ENCODE peak calls at places on chromosomes 1 and 21, in five cellular contexts. Y is brain microvascular endothelial cell, G is lower leg skin, M is stomach, E is neural progenitor cell. N is an unnamed sample.

GRCh38 chr1:205930698-205931330 is 12.4 kb downstream of the SLC26A9 start:
- DNase-seq in Y (no peak), G (no peak), M (no peak), E (no peak), N (no peak)

GRCh38 chr1:30618335-30618747 is 105.0 kb downstream of the MATN1 start:
- DNase-seq in Y (no peak), G (no peak), M (no peak), E (no peak), N (no peak)

GRCh38 chr1:147579532-147580199 is 38.4 kb downstream of the BCL9 start:
- DNase-seq in Y (no peak), G (no peak), M (peak), E (no peak), N (no peak)

GRCh38 chr1:171127481-171127880 is 36.8 kb downstream of the FMO3 start:
- DNase-seq in Y (peak), G (no peak), M (no peak), E (no peak), N (no peak)

GRCh38 chr1:245098924-245099323 is 55.9 kb upstream of the KIF26B start:
- DNase-seq in Y (no peak), G (no peak), M (no peak), E (no peak), N (no peak)

GRCh38 chr1:172041689-172042088 is 200.4 kb downstream of the DNM3 start:
- DNase-seq in Y (no peak), G (no peak), M (no peak), E (no peak), N (no peak)

GRCh38 chr1:93662481-93663190 is 19.0 kb downstream of the BCAR3 start:
- DNase-seq in Y (peak), G (no peak), M (no peak), E (no peak), N (no peak)

GRCh38 chr21:43345746-43346409 is 81.1 kb downstream of the SIK1 start:
- DNase-seq in Y (peak), G (no peak), M (no peak), E (no peak), N (peak)

GRCh38 chr1:46673749-46674182 is 2.1 kb downstream of the TEX38 start:
- DNase-seq in Y (peak), G (no peak), M (no peak), E (no peak), N (peak)

GRCh38 chr1:244052011-244052727 is 1.1 kb downstream of the ZBTB18 start:
- DNase-seq in Y (no peak), G (no peak), M (no peak), E (peak), N (no peak)

GRCh38 chr21:39489380-39489924 is 37.7 kb downstream of the SH3BGR start:
- DNase-seq in Y (no peak), G (no peak), M (no peak), E (no peak), N (no peak)

GRCh38 chr1:30864681-30865080 is 43.9 kb downstream of the SDC3 start:
- DNase-seq in Y (no peak), G (no peak), M (no peak), E (no peak), N (no peak)

GRCh38 chr1:172390620-172391491 is 29.6 kb upstream of the C1orf105 start:
- DNase-seq in Y (peak), G (no peak), M (no peak), E (peak), N (peak)

GRCh38 chr1:99004270-99005141 is at the start of gene PLPPR5:
- DNase-seq in Y (peak), G (no peak), M (no peak), E (peak), N (no peak)

GRCh38 chr1:56194911-56195310 is 384.5 kb downstream of the PLPP3 start:
- DNase-seq in Y (no peak), G (no peak), M (no peak), E (no peak), N (no peak)

GRCh38 chr1:31661856-31662255 is 17.2 kb upstream of the PEF1 start:
- DNase-seq in Y (no peak), G (no peak), M (no peak), E (no peak), N (no peak)

GRCh38 chr1:200708769-200709168 is 29.9 kb upstream of the CAMSAP2 start:
- DNase-seq in Y (peak), G (no peak), M (no peak), E (no peak), N (no peak)

GRCh38 chr1:185193756-185194155 is 36.8 kb downstream of the SWT1 start:
- DNase-seq in Y (no peak), G (no peak), M (no peak), E (no peak), N (no peak)

GRCh38 chr1:150159550-150159949 is 9.8 kb downstream of the PLEKHO1 start:
- DNase-seq in Y (no peak), G (no peak), M (no peak), E (no peak), N (peak)

GRCh38 chr1:206754011-206754410 is 16.6 kb upstream of the IL19 start:
- DNase-seq in Y (no peak), G (no peak), M (no peak), E (no peak), N (no peak)

GRCh38 chr1:174812026-174812425 is 187.7 kb upstream of the CACYBP start:
- DNase-seq in Y (no peak), G (no peak), M (no peak), E (no peak), N (no peak)

GRCh38 chr1:162626733-162627132 is 5.5 kb upstream of the DDR2 start:
- DNase-seq in Y (no peak), G (no peak), M (no peak), E (no peak), N (no peak)

GRCh38 chr1:45864765-45865164 is 61.4 kb downstream of the MAST2 start:
- DNase-seq in Y (no peak), G (no peak), M (no peak), E (no peak), N (no peak)

GRCh38 chr1:107821340-107821739 is 143.6 kb downstream of the VAV3 start:
- DNase-seq in Y (peak), G (no peak), M (no peak), E (no peak), N (no peak)

GRCh38 chr1:180365039-180365438 is 135.0 kb downstream of the LHX4 start:
- DNase-seq in Y (no peak), G (no peak), M (no peak), E (peak), N (no peak)

GRCh38 chr1:15007842-15008241 is 145.7 kb upstream of the TMEM51 start:
- DNase-seq in Y (no peak), G (no peak), M (no peak), E (no peak), N (peak)

GRCh38 chr1:51740652-51741051 is 123.8 kb downstream of the OSBPL9 start:
- DNase-seq in Y (no peak), G (no peak), M (no peak), E (no peak), N (no peak)

DNA sequence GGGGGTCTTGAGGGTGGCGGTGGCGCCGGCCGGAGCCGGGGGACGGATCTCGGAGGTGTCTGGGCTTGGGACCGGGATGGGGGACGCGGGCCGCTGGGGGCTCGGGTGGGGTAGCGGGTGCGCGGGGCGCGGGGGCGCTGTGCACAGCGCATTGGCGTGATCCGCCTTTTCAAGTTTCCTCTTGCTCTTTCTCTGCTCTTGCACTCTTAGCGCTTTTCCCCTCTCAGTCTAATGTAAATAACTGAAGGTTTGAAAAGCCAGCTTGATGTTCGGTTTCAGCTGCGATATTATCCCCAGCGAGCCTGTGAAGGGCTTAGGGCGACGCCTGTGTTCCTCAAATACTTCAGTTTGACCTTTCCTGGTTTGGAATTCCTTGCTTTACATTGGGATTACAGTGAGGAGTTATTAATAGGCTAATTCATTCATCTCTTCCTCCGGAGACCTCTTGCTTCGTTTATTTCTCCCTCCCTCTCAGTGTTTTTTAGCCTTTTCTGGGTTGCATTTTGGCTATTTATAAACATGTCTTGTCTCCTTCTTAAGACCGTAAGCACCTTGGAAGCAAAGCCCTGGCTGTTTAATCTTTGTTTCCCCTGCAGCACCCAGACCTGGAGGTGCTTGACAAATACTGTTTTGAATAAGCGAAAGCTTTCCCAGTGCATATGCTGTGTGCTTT is 673 bp downstream of the RAB4A start:
- DNase-seq in Y (no peak), G (no peak), M (peak), E (peak), N (no peak)
- TF ChIP-seq CTCF in Y (peak), G (no peak), M (no peak), E (peak), N (no peak)

GRCh38 chr1:91952187-91952586 is 3.0 kb downstream of the BRDT start:
- DNase-seq in Y (no peak), G (no peak), M (no peak), E (peak), N (no peak)
- TF ChIP-seq CTCF in Y (no peak), G (no peak), M (no peak), E (peak), N (no peak)

DNA sequence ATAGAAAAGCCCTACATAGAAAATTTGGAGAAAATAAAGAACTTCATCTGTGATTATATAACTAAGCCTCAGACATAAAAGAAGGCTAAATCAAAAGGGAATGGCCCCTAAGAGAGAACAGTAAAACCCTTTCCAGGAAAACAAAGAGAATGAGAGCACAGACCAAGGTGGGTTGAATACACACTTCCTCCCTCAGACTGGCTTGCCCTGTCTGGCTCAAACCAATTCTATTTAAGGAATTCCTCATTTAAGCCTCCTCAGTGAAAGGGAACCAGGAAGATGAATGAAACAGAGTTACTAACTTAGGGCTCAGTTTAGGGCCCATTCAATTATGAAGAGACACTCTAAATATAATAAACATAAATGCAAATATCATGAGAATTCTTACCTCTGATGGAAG is 10.6 kb upstream of the SYT14 start:
- DNase-seq in Y (no peak), G (no peak), M (no peak), E (peak), N (no peak)
- TF ChIP-seq CTCF in Y (no peak), G (no peak), M (no peak), E (no peak), N (no peak)

GRCh38 chr1:20701847-20702246 is 16.0 kb downstream of the KIF17 start:
- DNase-seq in Y (no peak), G (no peak), M (no peak), E (no peak), N (no peak)

GRCh38 chr1:20701446-20701845 is 16.4 kb downstream of the KIF17 start:
- DNase-seq in Y (no peak), G (no peak), M (no peak), E (no peak), N (no peak)

GRCh38 chr1:20700636-20701215 is 17.1 kb downstream of the KIF17 start:
- DNase-seq in Y (no peak), G (no peak), M (no peak), E (no peak), N (no peak)

GRCh38 chr1:20703124-20703756 is 14.6 kb downstream of the KIF17 start:
- DNase-seq in Y (no peak), G (no peak), M (no peak), E (no peak), N (no peak)

DNA sequence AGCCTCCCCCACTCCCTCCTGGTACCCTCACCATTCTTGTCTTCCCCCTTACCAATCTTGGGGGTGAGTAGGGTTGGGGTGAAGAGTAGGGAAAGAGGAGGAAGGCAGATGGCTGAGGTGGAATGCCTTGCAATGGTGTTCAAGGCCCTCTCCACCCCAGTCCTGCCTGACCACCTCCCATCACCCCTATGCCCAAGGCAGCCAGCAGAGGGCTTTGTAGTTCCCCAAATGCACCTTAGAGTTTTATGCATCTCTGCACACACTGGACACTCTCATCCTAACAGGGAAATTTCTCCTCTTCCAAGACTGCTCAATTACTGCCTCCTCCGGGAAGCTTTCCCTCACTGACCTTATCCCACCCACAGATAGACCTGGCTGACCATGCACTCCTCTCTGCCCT is 15.4 kb downstream of the KIF17 start:
- DNase-seq in Y (no peak), G (no peak), M (no peak), E (peak), N (no peak)
- TF ChIP-seq CTCF in Y (peak), G (no peak), M (no peak), E (peak), N (no peak)

GRCh38 chr1:153727463-153728304 is at the start of gene INTS3:
- DNase-seq in Y (peak), G (peak), M (peak), E (peak), N (peak)
- TF ChIP-seq CTCF in Y (peak), G (no peak), M (no peak), E (peak), N (peak)

GRCh38 chr1:226871636-226872327 is 1.4 kb downstream of the PSEN2 start:
- DNase-seq in Y (no peak), G (no peak), M (no peak), E (peak), N (no peak)

GRCh38 chr1:226870026-226870322 is 442 bp upstream of the PSEN2 start:
- DNase-seq in Y (no peak), G (no peak), M (no peak), E (no peak), N (no peak)

GRCh38 chr1:226871047-226871365 is 590 bp downstream of the PSEN2 start:
- DNase-seq in Y (no peak), G (no peak), M (no peak), E (no peak), N (no peak)

GRCh38 chr1:226868726-226869125 is 1.7 kb upstream of the PSEN2 start:
- DNase-seq in Y (no peak), G (no peak), M (no peak), E (no peak), N (no peak)

GRCh38 chr1:226870323-226871046 is at the start of gene PSEN2:
- DNase-seq in Y (peak), G (peak), M (peak), E (peak), N (peak)
- TF ChIP-seq CTCF in Y (no peak), G (no peak), M (no peak), E (peak), N (peak)

DNA sequence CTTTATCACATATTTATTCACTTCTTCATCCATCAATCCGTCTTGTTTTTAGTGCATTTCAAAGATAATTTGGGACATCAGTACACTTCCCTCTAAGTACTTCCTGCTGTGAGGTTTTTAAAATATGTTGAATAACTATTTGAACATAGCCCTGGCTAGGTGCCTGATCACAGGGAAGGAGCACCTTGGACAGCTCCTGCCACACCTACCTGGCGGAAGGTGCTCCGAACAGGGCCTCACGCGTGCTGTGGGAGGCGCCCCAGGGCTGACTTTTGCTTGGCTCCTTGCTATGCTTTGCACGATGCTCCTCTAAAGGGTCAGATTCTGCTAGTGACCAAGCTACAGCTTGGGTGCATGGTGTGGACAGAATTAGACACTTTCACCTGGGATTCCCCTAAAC is 4.9 kb upstream of the ATXN7L2 start:
- DNase-seq in Y (no peak), G (no peak), M (peak), E (peak), N (no peak)
- TF ChIP-seq CTCF in Y (no peak), G (no peak), M (no peak), E (no peak), N (no peak)

GRCh38 chr1:246479061-246479460 is 28.0 kb downstream of the SMYD3 start:
- DNase-seq in Y (no peak), G (no peak), M (no peak), E (no peak), N (no peak)

GRCh38 chr1:246482780-246483179 is 24.3 kb downstream of the SMYD3 start:
- DNase-seq in Y (no peak), G (no peak), M (no peak), E (no peak), N (no peak)

GRCh38 chr1:246488674-246489073 is 18.4 kb downstream of the SMYD3 start:
- DNase-seq in Y (no peak), G (no peak), M (no peak), E (no peak), N (no peak)

GRCh38 chr1:246477634-246478033 is 29.4 kb downstream of the SMYD3 start:
- DNase-seq in Y (no peak), G (no peak), M (no peak), E (no peak), N (no peak)

DNA sequence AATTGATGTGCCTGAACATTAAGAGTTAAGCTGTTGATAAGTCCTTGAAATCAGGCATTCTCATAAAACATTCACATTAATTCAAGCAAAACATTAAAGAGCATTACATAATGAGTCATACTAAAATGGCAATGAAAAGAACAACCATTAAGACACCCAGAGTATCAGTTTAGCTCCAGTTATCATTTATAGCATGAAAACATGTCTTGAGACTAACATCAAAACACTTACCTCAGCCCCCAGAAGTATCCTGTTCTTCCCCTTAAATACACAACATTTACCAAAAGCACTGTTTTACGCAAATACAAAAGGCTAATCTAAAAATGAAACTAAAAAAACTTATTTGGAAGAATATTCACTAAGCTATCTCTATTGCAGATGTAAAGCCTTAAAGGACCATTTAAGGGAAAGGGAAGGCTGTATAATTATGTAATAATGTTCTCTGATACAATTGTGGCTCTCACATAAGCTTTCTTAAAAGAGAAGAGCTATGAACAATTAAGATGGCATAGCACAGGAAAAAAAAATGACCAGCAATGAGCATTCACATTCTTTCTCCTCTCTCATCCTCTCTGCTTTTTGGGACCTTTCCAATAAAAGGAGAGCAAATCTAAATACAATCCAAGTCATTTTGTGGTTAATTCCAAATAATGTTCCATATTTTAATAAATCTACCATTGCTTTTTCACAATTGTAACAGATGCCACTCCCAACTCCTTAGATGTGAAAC is 23.7 kb downstream of the SMYD3 start:
- DNase-seq in Y (no peak), G (no peak), M (no peak), E (no peak), N (no peak)
- TF ChIP-seq CTCF in Y (no peak), G (no peak), M (no peak), E (no peak), N (no peak)

GRCh38 chr1:3776231-3777030 is 3.9 kb downstream of the SMIM1 start:
- DNase-seq in Y (no peak), G (no peak), M (no peak), E (no peak), N (no peak)
- TF ChIP-seq CTCF in Y (no peak), G (no peak), M (no peak), E (no peak), N (no peak)

GRCh38 chr1:39151267-39151666 is 53.2 kb upstream of the MACF1 start:
- DNase-seq in Y (no peak), G (no peak), M (no peak), E (no peak), N (no peak)

GRCh38 chr1:39154553-39155361 is 49.7 kb upstream of the MACF1 start:
- DNase-seq in Y (peak), G (no peak), M (no peak), E (no peak), N (peak)

GRCh38 chr1:39153684-39154083 is 50.8 kb upstream of the MACF1 start:
- DNase-seq in Y (no peak), G (no peak), M (no peak), E (peak), N (no peak)

GRCh38 chr1:39150779-39151178 is 53.7 kb upstream of the MACF1 start:
- DNase-seq in Y (no peak), G (no peak), M (no peak), E (no peak), N (no peak)

DNA sequence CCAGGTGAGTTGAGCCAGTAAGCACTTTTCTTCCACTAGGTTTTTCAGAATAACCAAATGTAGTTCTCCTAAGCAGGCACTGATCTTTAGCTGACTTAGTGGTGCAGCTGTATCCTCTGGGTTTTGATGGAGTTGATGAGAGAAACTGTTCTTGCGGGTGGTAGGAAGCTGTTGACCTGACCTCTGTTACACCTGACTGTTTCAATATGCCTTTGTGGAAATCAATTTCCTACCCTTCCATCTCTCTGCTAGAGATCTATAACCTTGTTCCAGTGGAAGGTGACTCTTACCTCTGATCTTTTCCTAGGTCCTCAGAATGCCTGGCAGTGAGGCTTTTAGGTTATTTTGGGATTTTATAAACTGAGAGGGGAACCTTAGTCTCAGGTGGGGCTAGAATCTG is 51.6 kb upstream of the MACF1 start:
- DNase-seq in Y (no peak), G (no peak), M (no peak), E (no peak), N (no peak)
- TF ChIP-seq CTCF in Y (no peak), G (no peak), M (no peak), E (no peak), N (no peak)